ENCODE peak calls at places on chromosomes 3 and 15, in seven cellular contexts. One of them, this sample, is unnamed.
A peak's percentile ranks its signal among the peaks of the same experiment; 100 is the strongest.

GRCh38 chr3:168275662-168276061 is 179.9 kb upstream of the GOLIM4 start:
- DNase-seq in AG04450: no peak
- DNase-seq in ascending aorta: no peak
- DNase-seq in hepatocyte: no peak
- DNase-seq in pancreas: no peak
- DNase-seq in mesenchymal stem cell: no peak
- DNase-seq in stomach: no peak
- DNase-seq in this sample: no peak

GRCh38 chr3:197495059-197495455 is 60.7 kb downstream of the BDH1 start:
- DNase-seq in pancreas: no peak
- DNase-seq in stomach: no peak
- DNase-seq in mesenchymal stem cell: no peak
- DNase-seq in ascending aorta: no peak
- DNase-seq in hepatocyte: no peak
- DNase-seq in AG04450: no peak
- DNase-seq in this sample: no peak

GRCh38 chr15:71591057-71591456 is 219.3 kb upstream of the NR2E3 start:
- DNase-seq in ascending aorta: no peak
- DNase-seq in AG04450: no peak
- DNase-seq in stomach: no peak
- DNase-seq in hepatocyte: no peak
- DNase-seq in pancreas: no peak
- DNase-seq in mesenchymal stem cell: peak; percentile 12
- DNase-seq in this sample: no peak

GRCh38 chr15:100572362-100572983 is 29.5 kb downstream of the LINS1 start:
- DNase-seq in pancreas: no peak
- DNase-seq in ascending aorta: no peak
- DNase-seq in stomach: no peak
- DNase-seq in AG04450: no peak
- DNase-seq in mesenchymal stem cell: peak; percentile 11
- DNase-seq in hepatocyte: peak; percentile 11
- DNase-seq in this sample: no peak

GRCh38 chr3:195236801-195237570 is 34.0 kb downstream of the XXYLT1 start:
- DNase-seq in ascending aorta: no peak
- DNase-seq in AG04450: no peak
- DNase-seq in stomach: no peak
- DNase-seq in hepatocyte: no peak
- DNase-seq in mesenchymal stem cell: no peak
- DNase-seq in pancreas: no peak
- DNase-seq in this sample: no peak

GRCh38 chr3:197730200-197730599 is 6.5 kb downstream of the RUBCN start:
- DNase-seq in ascending aorta: no peak
- DNase-seq in stomach: no peak
- DNase-seq in mesenchymal stem cell: peak; percentile 66
- DNase-seq in pancreas: no peak
- DNase-seq in hepatocyte: no peak
- DNase-seq in AG04450: no peak
- DNase-seq in this sample: peak; percentile 85

GRCh38 chr15:66841953-66842681 is 140.1 kb downstream of the SMAD6 start:
- DNase-seq in mesenchymal stem cell: peak; percentile 96
- DNase-seq in hepatocyte: peak; percentile 95
- DNase-seq in pancreas: peak; percentile 90
- DNase-seq in ascending aorta: peak; percentile 79
- DNase-seq in AG04450: peak; percentile 68
- DNase-seq in stomach: peak; percentile 88
- DNase-seq in this sample: peak; percentile 90

GRCh38 chr3:187798126-187798525 is 52.9 kb upstream of the BCL6 start:
- DNase-seq in hepatocyte: no peak
- DNase-seq in AG04450: no peak
- DNase-seq in mesenchymal stem cell: no peak
- DNase-seq in ascending aorta: no peak
- DNase-seq in pancreas: no peak
- DNase-seq in stomach: no peak
- DNase-seq in this sample: no peak

GRCh38 chr15:52546031-52546751 is 17.5 kb upstream of the MYO5A start:
- DNase-seq in ascending aorta: no peak
- DNase-seq in mesenchymal stem cell: no peak
- DNase-seq in stomach: no peak
- DNase-seq in pancreas: no peak
- DNase-seq in AG04450: no peak
- DNase-seq in hepatocyte: no peak
- DNase-seq in this sample: no peak

GRCh38 chr15:58856090-58856489 is 77.4 kb downstream of the SLTM start:
- DNase-seq in ascending aorta: no peak
- DNase-seq in mesenchymal stem cell: peak; percentile 50
- DNase-seq in stomach: no peak
- DNase-seq in hepatocyte: no peak
- DNase-seq in pancreas: no peak
- DNase-seq in AG04450: no peak
- DNase-seq in this sample: peak; percentile 67

GRCh38 chr15:64854526-64854925 is 12.8 kb downstream of the PLEKHO2 start:
- DNase-seq in mesenchymal stem cell: no peak
- DNase-seq in hepatocyte: no peak
- DNase-seq in stomach: no peak
- DNase-seq in ascending aorta: no peak
- DNase-seq in AG04450: no peak
- DNase-seq in pancreas: no peak
- DNase-seq in this sample: no peak

GRCh38 chr3:119019767-119020518 is 14.7 kb downstream of the IGSF11 start:
- DNase-seq in hepatocyte: no peak
- DNase-seq in AG04450: no peak
- DNase-seq in pancreas: no peak
- DNase-seq in ascending aorta: no peak
- DNase-seq in stomach: no peak
- DNase-seq in mesenchymal stem cell: no peak
- DNase-seq in this sample: no peak

DNA sequence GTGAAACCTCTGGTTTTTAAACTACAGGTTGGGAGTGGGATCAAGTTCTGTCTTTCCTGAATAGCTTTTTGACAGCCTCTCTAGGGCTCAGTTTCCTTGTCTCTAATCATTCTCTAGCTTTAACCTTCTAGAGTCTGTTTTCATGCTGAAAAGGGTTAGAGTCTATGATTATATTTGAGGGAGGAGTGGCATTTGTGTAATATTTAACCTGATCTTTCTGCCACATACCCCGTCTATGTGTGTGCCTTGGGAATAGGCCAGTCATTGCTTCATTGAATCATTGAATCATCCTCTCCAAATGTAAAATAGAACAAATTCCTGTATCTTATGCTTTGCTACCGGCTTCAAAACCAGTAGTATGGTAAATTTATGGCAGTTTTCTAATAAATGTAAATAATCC is 204.9 kb downstream of the KLHL25 start:
- DNase-seq in hepatocyte: peak; percentile 26
- DNase-seq in AG04450: no peak
- DNase-seq in mesenchymal stem cell: peak; percentile 33
- DNase-seq in ascending aorta: no peak
- DNase-seq in pancreas: no peak
- DNase-seq in stomach: no peak
- DNase-seq in this sample: no peak
- H3K27ac ChIP-seq in hepatocyte: peak overlapping the region; percentile 84
- H3K27ac ChIP-seq in AG04450: no peak overlapping the region
- H3K27ac ChIP-seq in mesenchymal stem cell: peak overlapping the region; percentile 74
- H3K27ac ChIP-seq in ascending aorta: no peak overlapping the region
- H3K27ac ChIP-seq in pancreas: peak overlapping the region; percentile 52
- H3K27ac ChIP-seq in stomach: peak overlapping the region; percentile 79
- H3K27ac ChIP-seq in this sample: no peak overlapping the region

DNA sequence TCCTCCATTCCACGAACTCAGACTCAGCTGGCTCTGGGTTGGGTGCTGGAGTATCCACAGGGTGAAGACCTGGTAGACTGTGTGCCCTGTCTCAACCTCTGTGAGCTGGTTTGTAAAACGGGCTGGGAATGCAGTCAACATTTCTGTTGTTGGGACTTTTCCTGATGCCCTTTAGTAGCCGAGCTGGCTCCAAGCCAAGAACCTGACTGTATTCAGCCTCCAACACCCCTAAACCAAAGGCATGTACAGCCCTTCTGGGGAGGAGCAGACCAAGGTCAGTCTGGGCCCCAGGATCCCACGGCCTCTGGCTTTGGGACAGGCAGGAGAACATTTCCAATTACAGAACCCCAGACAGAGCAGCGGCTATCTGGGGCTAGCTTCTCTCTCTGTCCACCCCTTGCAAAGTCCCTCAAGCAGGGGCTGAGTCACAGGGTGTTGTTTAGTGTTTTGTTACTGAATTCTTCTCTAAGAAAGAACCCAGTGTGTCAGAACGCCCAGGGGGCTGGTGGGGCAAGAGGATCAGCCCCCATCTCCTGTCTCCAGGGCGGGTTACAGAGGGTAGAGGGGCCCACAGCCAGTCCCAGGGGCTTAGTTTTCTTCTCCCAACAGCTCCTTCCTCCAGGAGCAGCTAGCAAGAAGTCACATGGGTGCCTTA is 56.8 kb upstream of the SLC6A6 start:
- DNase-seq in mesenchymal stem cell: peak; percentile 64
- DNase-seq in hepatocyte: no peak
- DNase-seq in ascending aorta: no peak
- DNase-seq in AG04450: no peak
- DNase-seq in pancreas: no peak
- DNase-seq in stomach: no peak
- DNase-seq in this sample: peak; percentile 28
- H3K27ac ChIP-seq in mesenchymal stem cell: no peak overlapping the region
- H3K27ac ChIP-seq in hepatocyte: no peak overlapping the region
- H3K27ac ChIP-seq in ascending aorta: no peak overlapping the region
- H3K27ac ChIP-seq in AG04450: no peak overlapping the region
- H3K27ac ChIP-seq in pancreas: no peak overlapping the region
- H3K27ac ChIP-seq in stomach: no peak overlapping the region
- H3K27ac ChIP-seq in this sample: no peak overlapping the region

DNA sequence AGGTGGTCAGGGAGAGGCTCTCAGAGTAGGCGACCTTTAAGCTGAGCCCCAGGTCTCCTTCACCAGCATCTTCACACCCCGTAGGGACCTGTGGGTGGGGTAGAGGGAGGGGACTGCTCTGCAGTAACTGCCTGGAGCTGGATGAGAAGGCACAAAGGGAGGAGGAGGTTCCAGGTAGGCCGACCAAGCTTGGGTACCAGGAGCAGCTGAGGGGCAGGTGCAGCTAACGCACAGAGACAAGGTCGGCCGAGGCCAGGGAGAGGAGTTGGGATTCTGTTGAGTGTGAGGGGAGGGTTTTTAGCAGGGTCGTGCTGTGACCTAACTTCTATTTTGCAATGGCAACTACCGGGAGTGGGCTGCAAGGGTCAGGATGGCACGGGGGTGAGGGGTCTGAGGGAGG is 5.9 kb upstream of the GRIP2 start:
- DNase-seq in hepatocyte: no peak
- DNase-seq in pancreas: no peak
- DNase-seq in ascending aorta: no peak
- DNase-seq in mesenchymal stem cell: no peak
- DNase-seq in AG04450: no peak
- DNase-seq in stomach: no peak
- DNase-seq in this sample: no peak
- H3K27ac ChIP-seq in hepatocyte: no peak overlapping the region
- H3K27ac ChIP-seq in pancreas: no peak overlapping the region
- H3K27ac ChIP-seq in ascending aorta: no peak overlapping the region
- H3K27ac ChIP-seq in mesenchymal stem cell: no peak overlapping the region
- H3K27ac ChIP-seq in AG04450: no peak overlapping the region
- H3K27ac ChIP-seq in stomach: no peak overlapping the region
- H3K27ac ChIP-seq in this sample: no peak overlapping the region

GRCh38 chr15:39266882-39267281 is 314.0 kb upstream of the THBS1 start:
- DNase-seq in AG04450: no peak
- DNase-seq in hepatocyte: no peak
- DNase-seq in stomach: no peak
- DNase-seq in ascending aorta: no peak
- DNase-seq in pancreas: no peak
- DNase-seq in mesenchymal stem cell: no peak
- DNase-seq in this sample: no peak
- H3K27ac ChIP-seq in AG04450: no peak overlapping the region
- H3K27ac ChIP-seq in hepatocyte: no peak overlapping the region
- H3K27ac ChIP-seq in stomach: no peak overlapping the region
- H3K27ac ChIP-seq in ascending aorta: no peak overlapping the region
- H3K27ac ChIP-seq in pancreas: no peak overlapping the region
- H3K27ac ChIP-seq in mesenchymal stem cell: no peak overlapping the region
- H3K27ac ChIP-seq in this sample: peak overlapping the region; percentile 53

DNA sequence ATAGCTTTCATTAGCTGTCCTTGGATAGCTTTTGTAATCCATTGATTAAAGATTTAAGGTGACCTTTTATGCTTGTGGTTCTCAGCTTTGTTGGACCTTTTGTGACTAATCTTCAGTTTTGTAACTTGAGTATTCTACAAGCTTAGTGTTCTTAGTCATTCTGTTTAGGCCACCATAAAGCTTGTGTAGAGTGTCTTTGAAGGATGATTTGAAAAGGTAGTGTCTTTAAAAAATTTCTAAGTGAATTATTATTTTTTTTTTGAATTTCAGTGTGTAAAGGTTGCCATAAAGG is 7.5 kb downstream of the MORF4L1 start:
- DNase-seq in mesenchymal stem cell: peak; percentile 74
- DNase-seq in pancreas: no peak
- DNase-seq in stomach: no peak
- DNase-seq in hepatocyte: no peak
- DNase-seq in ascending aorta: no peak
- DNase-seq in AG04450: no peak
- DNase-seq in this sample: no peak
- H3K27ac ChIP-seq in mesenchymal stem cell: no peak overlapping the region
- H3K27ac ChIP-seq in pancreas: no peak overlapping the region
- H3K27ac ChIP-seq in stomach: peak overlapping the region; percentile 52
- H3K27ac ChIP-seq in hepatocyte: no peak overlapping the region
- H3K27ac ChIP-seq in ascending aorta: no peak overlapping the region
- H3K27ac ChIP-seq in AG04450: no peak overlapping the region
- H3K27ac ChIP-seq in this sample: no peak overlapping the region

This sample was measured in brain microvascular endothelial cell.